ENCODE peak calls at places on chromosomes 13 and 19, in six cellular contexts. A is stimulated activated CD8-positive, alpha-beta memory T cell treated with anti-CD3 and anti-CD28 coated beads, Interleukin-4, amount 100 ng/mL, for 24 hours; V is DND-41; O is NCI-H2171; N is A172; X is mesenchymal stem cell. I is an unnamed sample.

GRCh38 chr13:26549713-26550112 is 7.8 kb upstream of the WASF3 start:
- DNase-seq in A (no peak), V (no peak), O (no peak), N (no peak), X (no peak), I (no peak)

GRCh38 chr13:42876810-42877550 is 95.6 kb downstream of the FAM216B start:
- DNase-seq in A (no peak), V (no peak), O (no peak), N (peak), X (peak), I (no peak)

GRCh38 chr19:1406818-1407661 is at the start of gene DAZAP1:
- DNase-seq in A (peak), V (peak), O (peak), N (peak), X (peak), I (peak)

GRCh38 chr13:31208554-31209122 is 8.9 kb downstream of the B3GLCT start:
- DNase-seq in A (no peak), V (no peak), O (no peak), N (no peak), X (no peak), I (no peak)

GRCh38 chr13:38905081-38905480 is 85.5 kb downstream of the STOML3 start:
- DNase-seq in A (no peak), V (no peak), O (no peak), N (no peak), X (no peak), I (no peak)

GRCh38 chr13:26220575-26220974 is 1.5 kb downstream of the RNF6 start:
- DNase-seq in A (no peak), V (no peak), O (no peak), N (peak), X (peak), I (peak)

GRCh38 chr13:113544896-113545295 is 39.7 kb upstream of the TFDP1 start:
- DNase-seq in A (no peak), V (no peak), O (no peak), N (no peak), X (no peak), I (no peak)

GRCh38 chr19:6736917-6737283 is 480 bp downstream of the GPR108 start:
- DNase-seq in A (no peak), V (no peak), O (no peak), N (no peak), X (no peak), I (no peak)

GRCh38 chr19:8655340-8655709 is 24.9 kb downstream of the NFILZ start:
- DNase-seq in A (no peak), V (peak), O (no peak), N (no peak), X (no peak), I (no peak)